ENCODE peak calls at places on chromosome 21, in four cellular contexts. M is tibial artery, R is keratinocyte, I is heart right ventricle. N is an unnamed sample. For H3K9me3, the result is how much of the 10 kb centered on the place peaks cover.

GRCh38 chr21:40466893-40467483 is 380.0 kb downstream of the DSCAM start:
- DNase-seq in M (no peak), R (no peak), I (peak), N (no peak)

GRCh38 chr21:35059742-35060141 is 10.6 kb upstream of the RUNX1 start:
- DNase-seq in M (no peak), R (no peak), I (no peak), N (no peak)

GRCh38 chr21:20537162-20537561 is 461.0 kb upstream of the NCAM2 start:
- DNase-seq in M (no peak), R (no peak), I (no peak), N (no peak)

GRCh38 chr21:41960386-41960785 is 6.6 kb upstream of the C2CD2 start:
- DNase-seq in M (no peak), R (no peak), I (no peak), N (no peak)

GRCh38 chr21:40422851-40423635 is 423.9 kb downstream of the DSCAM start:
- DNase-seq in M (no peak), R (no peak), I (no peak), N (no peak)

GRCh38 chr21:46060596-46061061 is 37.3 kb upstream of the COL6A2 start:
- DNase-seq in M (peak), R (no peak), I (peak), N (no peak)

GRCh38 chr21:14530574-14530973 is 15.5 kb downstream of the SAMSN1 start:
- DNase-seq in M (no peak), R (no peak), I (no peak), N (no peak)

GRCh38 chr21:14527690-14528652 is 18.1 kb downstream of the SAMSN1 start:
- DNase-seq in M (no peak), R (no peak), I (no peak), N (no peak)

GRCh38 chr21:15141236-15141970 is 76.6 kb upstream of the NRIP1 start:
- DNase-seq in M (no peak), R (no peak), I (no peak), N (no peak)

GRCh38 chr21:45202344-45202743 is 85.4 kb downstream of the POFUT2 start:
- DNase-seq in M (no peak), R (no peak), I (no peak), N (no peak)

GRCh38 chr21:41830145-41830707 is 48.9 kb downstream of the PRDM15 start:
- DNase-seq in M (no peak), R (no peak), I (no peak), N (no peak)

DNA sequence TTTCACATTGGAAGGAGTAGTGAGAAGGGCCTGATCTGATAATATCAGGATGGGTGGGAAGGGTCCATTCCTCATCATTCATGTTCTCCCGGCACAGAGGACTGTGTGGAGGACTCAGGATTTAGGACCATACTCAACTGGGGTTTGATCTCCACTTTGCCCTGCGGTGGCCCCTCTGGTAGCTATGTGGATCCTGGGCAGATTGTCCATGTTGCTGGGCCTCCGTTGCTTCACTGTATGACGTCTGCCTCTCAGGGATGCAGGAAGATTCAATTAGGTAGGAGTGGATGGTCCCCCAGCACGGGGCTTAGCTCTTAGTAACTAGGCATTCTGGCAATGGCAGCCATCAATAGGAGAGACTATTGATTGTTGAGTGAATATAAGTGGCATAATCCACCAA is 2.3 kb downstream of the ETS2 start:
- DNase-seq in M (no peak), R (no peak), I (no peak), N (no peak)
- H3K4me3 ChIP-seq in M (peak), R (peak), I (peak), N (peak)

GRCh38 chr21:43802713-43803313 is 13.4 kb downstream of the RRP1 start:
- DNase-seq in M (no peak), R (no peak), I (no peak), N (no peak)

GRCh38 chr21:43799301-43799840 is 10.0 kb downstream of the RRP1 start:
- DNase-seq in M (no peak), R (no peak), I (no peak), N (no peak)

GRCh38 chr21:43800124-43800523 is 10.7 kb downstream of the RRP1 start:
- DNase-seq in M (no peak), R (no peak), I (no peak), N (no peak)

GRCh38 chr21:43801006-43801783 is 11.8 kb downstream of the RRP1 start:
- DNase-seq in M (no peak), R (no peak), I (no peak), N (no peak)

GRCh38 chr21:43800566-43800965 is 11.2 kb downstream of the RRP1 start:
- DNase-seq in M (no peak), R (no peak), I (no peak), N (no peak)
- H3K27ac ChIP-seq in M (no peak), R (no peak), I (no peak), N (no peak)

DNA sequence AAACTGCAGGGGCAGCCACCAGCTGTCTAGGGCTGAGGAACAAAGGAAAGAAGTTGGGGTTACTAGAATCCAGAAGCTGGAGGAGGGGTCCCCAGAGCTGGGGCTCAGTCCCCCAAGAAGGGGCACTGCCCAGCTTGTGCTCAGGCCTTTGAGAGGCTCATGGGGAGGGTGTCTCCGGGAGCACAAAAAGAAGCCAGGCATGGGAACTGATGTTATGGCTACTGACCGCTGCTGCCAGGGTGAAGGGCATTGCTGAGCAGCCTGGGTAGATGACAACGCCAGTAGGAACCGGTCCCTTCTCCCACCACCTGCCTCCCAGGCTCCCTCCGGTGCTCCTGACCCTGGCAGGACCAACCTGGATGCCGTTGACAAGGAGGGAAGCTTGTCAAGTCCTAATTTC is 762.5 kb upstream of the TPTE start:
- DNase-seq in M (no peak), R (no peak), I (no peak), N (no peak)
- H3K9me3 ChIP-seq in M (under half), R (under half), I (under half), N (under half)

GRCh38 chr21:36509966-36510742 is 30.2 kb upstream of the CLDN14 start:
- DNase-seq in M (no peak), R (no peak), I (no peak), N (no peak)

GRCh38 chr21:36511484-36512227 is 31.7 kb upstream of the CLDN14 start:
- DNase-seq in M (no peak), R (no peak), I (no peak), N (no peak)

GRCh38 chr21:36513430-36513829 is 33.5 kb upstream of the CLDN14 start:
- DNase-seq in M (no peak), R (no peak), I (no peak), N (no peak)

GRCh38 chr21:36510911-36511310 is 31.0 kb upstream of the CLDN14 start:
- DNase-seq in M (no peak), R (no peak), I (no peak), N (no peak)

GRCh38 chr21:36512971-36513370 is 33.0 kb upstream of the CLDN14 start:
- DNase-seq in M (no peak), R (no peak), I (no peak), N (no peak)
- H3K4me3 ChIP-seq in M (no peak), R (no peak), I (no peak), N (no peak)

DNA sequence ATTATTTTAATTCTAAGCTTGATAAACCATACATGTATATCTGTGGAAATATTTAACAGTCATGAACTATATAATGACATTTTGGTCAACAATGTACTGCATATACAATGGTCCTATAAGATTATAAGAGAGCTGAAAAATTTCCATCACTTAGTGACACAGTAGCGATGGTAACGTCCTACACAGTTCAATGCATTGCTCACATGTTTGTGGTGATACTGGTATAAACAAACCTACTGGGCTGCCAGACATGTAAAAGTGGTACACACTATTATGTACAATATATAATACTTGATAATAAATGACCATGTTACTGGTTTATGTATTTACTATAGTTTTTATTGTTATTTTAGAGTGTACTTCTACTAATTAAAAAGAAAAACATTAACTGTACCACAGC is 841.9 kb downstream of the LTN1 start:
- DNase-seq in M (no peak), R (no peak), I (no peak), N (no peak)
- H3K27ac ChIP-seq in M (no peak), R (no peak), I (no peak), N (no peak)

DNA sequence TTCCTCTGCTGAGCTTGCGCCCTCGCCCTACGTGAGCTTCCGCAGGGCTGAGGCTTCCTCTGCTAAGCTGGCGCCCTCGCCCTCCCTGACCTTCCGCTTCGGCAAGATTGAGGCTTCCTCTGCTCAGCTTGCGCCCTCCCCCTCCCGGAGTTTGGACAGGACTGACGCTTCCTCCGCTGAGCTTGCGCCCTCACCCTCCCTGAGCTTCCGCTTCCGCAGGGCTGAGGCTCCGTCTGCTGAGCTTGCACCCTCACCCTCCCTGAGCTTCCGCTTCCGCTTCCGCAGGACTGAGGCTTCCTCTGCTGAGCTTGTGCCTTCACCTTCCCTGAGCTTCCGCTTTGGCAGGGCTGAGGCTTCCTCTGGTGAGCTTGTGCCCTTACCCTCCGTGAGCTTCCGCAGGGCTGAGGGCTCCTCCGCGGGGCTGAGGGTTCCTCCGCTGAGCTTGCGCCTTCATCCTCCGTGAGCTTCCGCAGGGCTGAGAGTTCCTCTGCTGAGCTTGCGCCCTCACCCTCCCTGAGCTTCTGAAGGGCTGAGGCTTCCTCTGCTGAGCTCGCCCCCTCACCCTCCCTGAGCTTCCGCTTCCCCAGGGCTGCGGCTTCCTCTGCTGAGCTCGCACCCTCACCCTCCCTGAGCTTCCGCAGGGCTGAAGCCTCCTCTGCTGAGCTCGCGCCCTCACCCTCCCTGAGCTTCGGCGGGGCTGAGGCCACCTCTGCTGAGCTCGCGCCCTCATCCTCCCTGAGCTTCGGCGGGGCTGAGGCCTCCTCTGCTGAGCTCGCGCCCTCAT is 753.6 kb upstream of the TPTE start:
- DNase-seq in M (no peak), R (no peak), I (no peak), N (no peak)
- H3K9me3 ChIP-seq in M (under half), R (under half), I (under half), N (under half)

GRCh38 chr21:29192999-29193563 is 62.6 kb downstream of the MAP3K7CL start:
- DNase-seq in M (no peak), R (no peak), I (peak), N (no peak)
- H3K4me3 ChIP-seq in M (no peak), R (no peak), I (peak), N (no peak)

GRCh38 chr21:33069243-33069642 is 698 bp upstream of the OLIG1 start:
- DNase-seq in M (no peak), R (no peak), I (no peak), N (no peak)

GRCh38 chr21:33069645-33069993 is 322 bp upstream of the OLIG1 start:
- DNase-seq in M (no peak), R (no peak), I (no peak), N (no peak)

GRCh38 chr21:33069994-33070811 is at the start of gene OLIG1:
- DNase-seq in M (no peak), R (no peak), I (no peak), N (no peak)

GRCh38 chr21:33071878-33072306 is 2.0 kb downstream of the OLIG1 start:
- DNase-seq in M (no peak), R (no peak), I (no peak), N (no peak)

DNA sequence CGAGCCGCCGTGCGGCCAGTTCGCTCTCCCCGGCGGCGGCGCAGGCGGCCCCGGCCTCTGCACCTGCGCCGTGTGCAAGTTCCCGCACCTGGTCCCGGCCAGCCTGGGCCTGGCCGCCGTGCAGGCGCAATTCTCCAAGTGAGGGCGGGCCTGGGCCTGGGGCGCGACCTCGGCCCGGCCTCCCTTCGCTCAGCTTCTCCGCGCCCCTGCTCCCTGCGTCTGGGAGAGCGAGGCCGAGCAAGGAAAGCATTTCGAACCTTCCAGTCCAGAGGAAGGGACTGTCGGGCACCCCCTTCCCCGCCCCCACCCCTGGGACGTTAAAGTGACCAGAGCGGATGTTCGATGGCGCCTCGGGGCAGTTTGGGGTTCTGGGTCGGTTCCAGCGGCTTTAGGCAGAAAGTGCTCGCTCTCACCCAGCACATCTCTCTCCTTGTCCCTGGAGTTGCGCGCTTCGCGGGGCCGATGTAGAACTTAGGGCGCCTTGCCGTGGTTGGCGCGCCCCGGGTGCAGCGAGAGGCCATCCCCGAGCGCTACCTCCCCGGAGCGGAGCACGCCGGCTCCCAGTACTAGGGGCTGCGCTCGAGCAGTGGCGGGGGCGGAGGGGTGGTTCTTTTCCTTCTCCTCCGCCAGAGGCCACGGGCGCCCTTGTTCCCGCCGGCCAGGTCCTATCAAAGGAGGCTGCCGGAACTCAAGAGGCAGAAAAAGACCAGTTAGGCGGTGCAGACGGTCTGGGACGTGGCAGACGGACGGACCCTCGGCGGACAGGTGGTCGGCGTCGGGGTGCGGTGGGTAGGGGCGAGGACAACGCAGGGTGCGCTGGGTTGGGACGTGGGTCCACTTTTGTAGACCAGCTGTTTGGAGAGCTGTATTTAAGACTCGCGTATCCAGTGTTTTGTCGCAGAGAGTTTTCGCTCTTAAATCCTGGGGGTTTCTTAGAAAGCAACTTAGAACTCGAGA is 1.3 kb downstream of the OLIG1 start:
- DNase-seq in M (no peak), R (no peak), I (no peak), N (no peak)
- H3K27ac ChIP-seq in M (no peak), R (no peak), I (no peak), N (no peak)